ENCODE peak calls at places on chromosomes 2 and 18, in nine cellular contexts. B is endothelial cell of umbilical vein; U is HFFc6; J is lung; E is astrocyte of the spinal cord; C is CD8-positive, alpha-beta T cell; R is Calu3; T is lower leg skin; H is cardiac fibroblast. M is an unnamed sample.

GRCh38 chr2:12858786-12859185 is 142.1 kb downstream of the TRIB2 start:
- DNase-seq in B (no peak), U (no peak), J (no peak), E (no peak), C (no peak), R (no peak), T (no peak), H (no peak), M (no peak)

GRCh38 chr2:147351789-147352188 is 493.0 kb upstream of the ACVR2A start:
- DNase-seq in B (no peak), U (no peak), J (no peak), E (no peak), C (no peak), R (no peak), T (no peak), H (no peak), M (no peak)

GRCh38 chr2:142602418-142602989 is 275.0 kb upstream of the KYNU start:
- DNase-seq in B (no peak), U (no peak), J (no peak), E (no peak), C (no peak), R (no peak), T (no peak), H (no peak), M (no peak)

GRCh38 chr2:238239552-238239871 is 326 bp downstream of the HES6 start:
- DNase-seq in B (no peak), U (no peak), J (no peak), E (no peak), C (no peak), R (peak; percentile 30), T (no peak), H (no peak), M (no peak)

GRCh38 chr2:32005371-32005976 is 5.3 kb downstream of the MEMO1 start:
- DNase-seq in B (no peak), U (no peak), J (no peak), E (no peak), C (no peak), R (no peak), T (no peak), H (no peak), M (no peak)

GRCh38 chr2:100291152-100291970 is 30.9 kb downstream of the LONRF2 start:
- DNase-seq in B (peak; percentile 77), U (peak; percentile 96), J (peak; percentile 90), E (peak; percentile 97), C (no peak), R (peak; percentile 85), T (no peak), H (peak; percentile 97), M (no peak)

GRCh38 chr2:21231985-21232384 is 108.2 kb downstream of the TDRD15 start:
- DNase-seq in B (no peak), U (no peak), J (no peak), E (no peak), C (no peak), R (no peak), T (no peak), H (no peak), M (no peak)

GRCh38 chr18:45227004-45227403 is 388.3 kb upstream of the SLC14A2 start:
- DNase-seq in B (no peak), U (no peak), J (no peak), E (no peak), C (no peak), R (no peak), T (no peak), H (peak; percentile 19), M (no peak)

GRCh38 chr2:160646684-160647444 is 153.3 kb upstream of the RBMS1 start:
- DNase-seq in B (no peak), U (no peak), J (no peak), E (no peak), C (no peak), R (peak; percentile 54), T (no peak), H (no peak), M (no peak)

DNA sequence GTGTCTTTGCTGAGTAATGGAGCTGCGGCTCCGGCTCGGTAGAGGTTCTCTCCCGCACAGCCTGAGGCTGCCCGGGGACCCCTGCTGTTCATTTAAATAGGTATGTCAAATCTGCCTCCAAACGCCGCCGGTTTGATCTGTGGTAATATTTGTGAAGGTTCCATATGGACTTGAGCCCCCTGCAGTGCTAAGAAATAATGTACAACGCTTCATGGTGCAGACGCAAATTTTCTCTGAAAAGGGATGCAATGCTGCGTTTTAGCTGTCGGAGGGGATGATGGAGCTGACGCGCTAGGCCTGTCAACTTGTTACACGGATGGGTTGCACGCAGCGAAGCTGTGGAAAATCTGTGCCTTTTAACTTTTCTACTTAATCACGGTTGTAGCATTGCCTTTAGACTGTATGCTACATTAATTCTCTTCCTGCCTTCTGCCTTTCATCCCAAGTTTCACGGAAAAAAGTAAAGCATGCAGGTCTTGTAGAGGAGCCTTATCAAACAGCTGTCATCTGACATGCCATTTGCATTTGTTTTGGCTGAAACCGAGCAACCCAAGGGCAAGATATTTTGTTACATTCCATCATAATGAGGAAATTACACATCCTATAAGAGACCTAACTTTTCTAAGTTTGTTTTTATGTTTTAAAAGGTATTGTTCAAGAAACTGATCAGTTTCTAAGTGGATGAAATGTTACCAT is 43.3 kb downstream of the MRPS9 start:
- DNase-seq in B (peak; percentile 38), U (no peak), J (no peak), E (peak; percentile 22), C (no peak), R (no peak), T (no peak), H (peak; percentile 63), M (peak; percentile 58)
- TF ChIP-seq CTCF in B (no peak), U (no peak), J (no peak), E (no peak), C (no peak), R (no peak), T (no peak), H (no peak), M (no peak)

GRCh38 chr2:164314148-164314547 is 307.1 kb downstream of the GRB14 start:
- DNase-seq in B (no peak), U (no peak), J (peak; percentile 52), E (peak; percentile 26), C (no peak), R (no peak), T (no peak), H (peak; percentile 23), M (no peak)
- TF ChIP-seq CTCF in B (no peak), U (no peak), J (no peak), E (no peak), C (no peak), R (no peak), T (no peak), H (no peak), M (no peak)

DNA sequence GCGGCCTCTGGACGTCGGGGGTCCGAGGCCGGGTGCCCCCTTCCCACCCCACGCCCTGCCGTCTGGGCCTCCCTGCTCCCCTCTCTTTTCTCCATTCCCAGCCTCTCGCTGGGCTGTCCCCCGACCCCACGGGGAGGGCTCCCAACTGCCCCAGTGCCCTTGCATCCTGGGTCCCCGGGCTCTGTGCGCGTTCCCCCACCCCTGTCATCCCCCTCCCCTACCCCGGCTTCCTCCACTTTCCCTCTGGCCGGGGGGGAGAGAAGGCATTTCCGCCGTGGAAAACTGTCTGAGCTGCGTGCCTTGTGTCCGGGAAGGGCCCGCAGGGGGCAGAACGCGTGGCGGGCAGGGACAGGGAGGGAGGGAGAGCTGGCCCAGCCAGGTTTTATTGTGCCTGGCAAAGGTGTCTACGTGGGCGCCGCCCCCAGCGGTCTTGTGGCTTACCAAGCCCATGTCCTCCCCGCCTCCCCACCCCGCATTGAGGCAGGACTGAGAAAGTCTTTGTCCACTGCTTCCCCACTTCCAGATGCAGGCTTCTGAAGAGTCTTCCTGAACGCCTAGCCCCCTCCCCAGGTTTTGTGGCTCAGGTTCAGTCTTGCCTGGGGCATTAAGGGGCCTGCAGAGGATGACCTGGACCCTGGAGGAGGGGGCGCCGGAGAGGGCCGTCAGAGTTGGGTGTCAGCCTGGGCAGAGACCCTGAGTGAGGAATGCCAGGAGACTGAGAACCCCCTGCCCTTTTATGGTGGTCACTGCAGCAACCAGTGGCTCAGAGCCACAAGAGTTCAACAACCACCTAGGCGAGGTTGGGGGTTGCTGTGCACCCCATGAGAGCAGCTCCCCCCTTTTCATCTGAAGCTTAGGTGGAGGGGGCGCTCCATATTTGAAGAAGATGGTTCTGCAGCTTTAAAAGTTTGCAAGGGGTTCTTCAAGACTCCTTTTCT is 1.3 kb downstream of the ITM2C start:
- DNase-seq in B (no peak), U (no peak), J (no peak), E (peak; percentile 22), C (no peak), R (peak; percentile 35), T (no peak), H (peak; percentile 35), M (no peak)
- TF ChIP-seq CTCF in B (peak; percentile 6), U (peak; percentile 25), J (no peak), E (peak; percentile 31), C (no peak), R (no peak), T (no peak), H (peak; percentile 9), M (no peak)

DNA sequence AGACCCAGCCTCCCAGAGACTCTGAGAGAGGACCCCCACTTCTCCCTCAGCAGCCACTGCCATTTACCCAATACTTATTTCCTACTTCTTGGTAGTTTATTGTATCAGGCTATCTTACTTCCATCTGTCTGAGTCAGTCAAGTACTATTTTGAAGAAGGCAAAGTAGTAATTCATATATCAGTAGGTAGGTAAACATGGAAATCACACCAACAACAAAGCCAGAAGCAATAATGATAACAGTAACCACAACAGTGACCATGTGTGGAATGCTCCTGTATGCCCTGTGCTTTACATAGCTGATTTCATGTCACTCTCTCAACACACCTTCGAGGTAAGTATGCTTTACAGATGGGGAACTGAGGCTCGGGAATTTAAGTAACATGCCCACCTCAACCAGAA is 173.0 kb downstream of the BCL11A start:
- DNase-seq in B (no peak), U (no peak), J (no peak), E (no peak), C (no peak), R (no peak), T (no peak), H (no peak), M (no peak)
- TF ChIP-seq CTCF in B (no peak), U (no peak), J (no peak), E (no peak), C (no peak), R (no peak), T (no peak), H (no peak), M (no peak)

GRCh38 chr18:63154350-63155152 is 165.0 kb downstream of the BCL2 start:
- DNase-seq in B (no peak), U (no peak), J (no peak), E (no peak), C (no peak), R (no peak), T (no peak), H (no peak), M (no peak)
- TF ChIP-seq CTCF in B (no peak), U (no peak), J (no peak), E (no peak), C (no peak), R (no peak), T (no peak), H (no peak), M (no peak)

M was measured in glutamatergic neuron.